ENCODE peak calls at places on chromosomes 16 and 17, in nine cellular contexts. J is activated T-cell treated with anti-CD3 and anti-CD28 coated beads, Interleukin-2, amount 50 U/mL, for 72 hours; K is nucleus accumbens; L is GM20000; R is activated B cell treated with CpG ODN at 0.5 μM for 24 hours; S is activated CD4-positive, alpha-beta T cell treated with anti-CD3 and anti-CD28 coated beads, Interleukin-2, amount 50 U/mL, for 4 hours; Y is NCI-H1105; M is cerebellum; A is cardiac fibroblast. F is an unnamed sample.

GRCh38 chr17:39599006-39599664 is 8.6 kb downstream of the NEUROD2 start:
- DNase-seq in M (peak), R (no peak), Y (no peak), S (no peak), J (no peak), A (no peak), K (no peak), L (peak), F (no peak)

GRCh38 chr17:76581515-76581914 is 4.1 kb downstream of the ST6GALNAC2 start:
- DNase-seq in A (no peak), J (no peak), M (no peak), L (no peak), R (no peak), Y (no peak), K (no peak), S (no peak), F (no peak)

GRCh38 chr17:56592487-56593072 is 919 bp upstream of the NOG start:
- DNase-seq in R (peak), J (peak), M (peak), Y (peak), A (peak), S (peak), L (peak), K (peak), F (peak)

GRCh38 chr17:78560731-78561130 is 16.5 kb downstream of the DNAH17 start:
- DNase-seq in A (no peak), K (no peak), M (no peak), Y (no peak), J (no peak), L (no peak), S (no peak), R (no peak), F (no peak)

GRCh38 chr17:76585048-76585648 is 512 bp downstream of the ST6GALNAC2 start:
- DNase-seq in K (no peak), J (no peak), A (no peak), R (peak), S (no peak), Y (no peak), M (no peak), L (no peak), F (no peak)

GRCh38 chr16:47392114-47392513 is 68.7 kb downstream of the ITFG1 start:
- DNase-seq in A (peak), M (no peak), R (no peak), L (peak), J (no peak), Y (no peak), K (no peak), S (no peak), F (no peak)

GRCh38 chr16:70267516-70267915 is 15.8 kb upstream of the EXOSC6 start:
- DNase-seq in J (peak), L (no peak), M (peak), K (no peak), R (no peak), A (peak), Y (no peak), S (no peak), F (peak)

GRCh38 chr16:22284637-22285515 is 12.3 kb upstream of the POLR3E start:
- DNase-seq in M (no peak), K (no peak), A (peak), J (no peak), S (no peak), L (no peak), R (no peak), Y (no peak), F (no peak)

GRCh38 chr16:17470871-17471744 is at the start of gene XYLT1:
- DNase-seq in M (peak), L (no peak), A (peak), Y (peak), K (no peak), S (peak), R (peak), J (peak), F (peak)

GRCh38 chr17:68861602-68862001 is 93.6 kb downstream of the ABCA8 start:
- DNase-seq in A (peak), R (no peak), L (no peak), Y (peak), M (no peak), J (no peak), K (no peak), S (no peak), F (no peak)

GRCh38 chr17:31266042-31266441 is 31.0 kb downstream of the OMG start:
- DNase-seq in J (no peak), L (no peak), Y (no peak), A (no peak), S (peak), M (no peak), K (no peak), R (no peak), F (no peak)

GRCh38 chr16:30005341-30006094 is 5.3 kb downstream of the DOC2A start:
- DNase-seq in Y (no peak), K (no peak), J (peak), S (peak), R (peak), L (peak), A (peak), M (peak), F (no peak)

GRCh38 chr16:64180136-64180900 is 941.5 kb downstream of the CDH11 start:
- DNase-seq in S (no peak), L (no peak), J (no peak), R (no peak), K (no peak), Y (no peak), A (no peak), M (no peak), F (no peak)

GRCh38 chr17:59074494-59074893 is 32.2 kb downstream of the TRIM37 start:
- DNase-seq in K (no peak), Y (no peak), A (peak), L (no peak), S (no peak), R (no peak), M (no peak), J (no peak), F (no peak)

GRCh38 chr16:35714665-35715064 is 2255.3 kb downstream of the TP53TG3F start:
- DNase-seq in K (no peak), A (no peak), M (no peak), J (no peak), S (no peak), Y (no peak), L (no peak), R (no peak), F (no peak)

GRCh38 chr16:11089504-11090124 is 145.2 kb downstream of the CLEC16A start:
- DNase-seq in J (no peak), R (no peak), M (peak), L (no peak), S (no peak), A (peak), K (no peak), Y (no peak), F (no peak)

GRCh38 chr16:3171855-3172593 is 16.0 kb upstream of the OR1F1 start:
- DNase-seq in R (no peak), J (no peak), Y (no peak), L (no peak), A (no peak), S (peak), M (no peak), K (no peak), F (peak)

GRCh38 chr16:62692685-62693084 is 656.4 kb upstream of the CDH8 start:
- DNase-seq in Y (no peak), R (no peak), K (no peak), J (no peak), M (no peak), A (no peak), S (no peak), L (no peak), F (no peak)

GRCh38 chr16:88195021-88195581 is 187.7 kb upstream of the ZNF469 start:
- DNase-seq in K (no peak), J (no peak), Y (no peak), L (no peak), A (no peak), R (no peak), M (no peak), S (no peak), F (no peak)

GRCh38 chr17:17345686-17346427 is 42.7 kb downstream of the NT5M start:
- DNase-seq in L (no peak), A (no peak), M (no peak), K (no peak), J (no peak), R (no peak), S (no peak), Y (no peak), F (no peak)

F was measured in head of caudate nucleus.